ENCODE peak calls at places on chromosomes 2 and 18, in seven cellular contexts. L is mammary epithelial cell; I is pancreas; R is thoracic aorta; V is A549; H is CD8-positive, alpha-beta memory T cell; E is effector memory CD4-positive, alpha-beta T cell. Q is an unnamed sample.
A peak's percentile ranks its signal among the peaks of the same experiment; 100 is the strongest.

GRCh38 chr2:160096414-160096813 is 34.0 kb upstream of the PLA2R1 start:
- DNase-seq in L (peak; percentile 70), I (no peak), R (no peak), V (no peak), H (no peak), E (no peak), Q (no peak)

GRCh38 chr2:236286866-236287545 is 22.8 kb upstream of the ASB18 start:
- DNase-seq in L (peak; percentile 7), I (no peak), R (no peak), V (peak; percentile 9), H (no peak), E (no peak), Q (no peak)

GRCh38 chr2:56008661-56009411 is 85.3 kb upstream of the EFEMP1 start:
- DNase-seq in L (peak; percentile 69), I (no peak), R (peak; percentile 6), V (peak; percentile 48), H (no peak), E (no peak), Q (no peak)

GRCh38 chr2:50484371-50484770 is 547.6 kb downstream of the NRXN1 start:
- DNase-seq in L (no peak), I (no peak), R (no peak), V (no peak), H (no peak), E (no peak), Q (no peak)

GRCh38 chr18:57461652-57462269 is 26.6 kb downstream of the ONECUT2 start:
- DNase-seq in L (no peak), I (no peak), R (no peak), V (no peak), H (no peak), E (no peak), Q (no peak)

GRCh38 chr18:41134426-41134825 is 820.6 kb upstream of the PIK3C3 start:
- DNase-seq in L (no peak), I (no peak), R (no peak), V (no peak), H (no peak), E (no peak), Q (no peak)

GRCh38 chr2:207121784-207122183 is 44.0 kb downstream of the KLF7 start:
- DNase-seq in L (peak; percentile 55), I (no peak), R (no peak), V (no peak), H (no peak), E (no peak), Q (no peak)

GRCh38 chr2:88669371-88670214 is 21.9 kb upstream of the RPIA start:
- DNase-seq in L (peak; percentile 60), I (peak; percentile 56), R (no peak), V (peak; percentile 56), H (peak; percentile 9), E (no peak), Q (no peak)

GRCh38 chr2:124145982-124146381 is 120.9 kb downstream of the CNTNAP5 start:
- DNase-seq in L (no peak), I (no peak), R (no peak), V (no peak), H (no peak), E (no peak), Q (no peak)

GRCh38 chr2:46651363-46652099 is 172.2 kb downstream of the TMEM247 start:
- DNase-seq in L (no peak), I (no peak), R (no peak), V (no peak), H (no peak), E (no peak), Q (no peak)

GRCh38 chr2:207504513-207505171 is 25.1 kb upstream of the CREB1 start:
- DNase-seq in L (peak; percentile 57), I (no peak), R (no peak), V (no peak), H (no peak), E (no peak), Q (no peak)

GRCh38 chr2:134468093-134468640 is 214.3 kb downstream of the MGAT5 start:
- DNase-seq in L (no peak), I (no peak), R (no peak), V (no peak), H (no peak), E (no peak), Q (no peak)

GRCh38 chr2:32172870-32173269 is 7.2 kb downstream of the SLC30A6 start:
- DNase-seq in L (no peak), I (no peak), R (no peak), V (no peak), H (no peak), E (no peak), Q (no peak)

GRCh38 chr2:42882756-42883155 is 90.4 kb upstream of the HAAO start:
- DNase-seq in L (no peak), I (no peak), R (no peak), V (no peak), H (no peak), E (no peak), Q (no peak)

GRCh38 chr2:216214768-216215167 is 105.6 kb downstream of the XRCC5 start:
- DNase-seq in L (peak; percentile 29), I (no peak), R (no peak), V (no peak), H (no peak), E (no peak), Q (no peak)

GRCh38 chr2:238861766-238862315 is 14.0 kb downstream of the TWIST2 start:
- DNase-seq in L (no peak), I (no peak), R (no peak), V (no peak), H (no peak), E (no peak), Q (no peak)

GRCh38 chr2:59622599-59623308 is 930.7 kb downstream of the BCL11A start:
- DNase-seq in L (no peak), I (no peak), R (no peak), V (no peak), H (no peak), E (no peak), Q (no peak)

GRCh38 chr18:48943333-48943732 is 7.4 kb downstream of the SMAD7 start:
- DNase-seq in L (no peak), I (no peak), R (no peak), V (no peak), H (no peak), E (no peak), Q (no peak)

DNA sequence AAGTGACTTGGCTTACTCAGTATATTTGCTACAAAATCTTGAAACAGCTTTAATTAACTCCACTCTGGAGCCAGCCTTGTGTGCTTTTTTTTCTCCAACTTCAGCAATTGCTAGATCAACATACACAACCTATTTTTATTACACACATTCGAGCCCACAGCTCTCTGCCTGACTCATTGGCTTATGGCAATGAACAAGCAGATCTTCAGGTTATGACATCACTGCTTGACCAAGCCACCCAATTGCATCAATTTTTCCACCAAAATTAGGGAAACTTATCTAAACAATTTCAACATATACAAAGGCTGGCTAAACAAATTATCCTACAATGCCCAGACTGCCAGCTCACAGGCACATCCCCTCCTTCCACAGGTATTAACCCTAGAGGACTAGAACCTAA is 39.6 kb upstream of the PDK1 start:
- DNase-seq in L (peak; percentile 69), I (no peak), R (no peak), V (peak; percentile 26), H (no peak), E (no peak), Q (no peak)
- H3K9me3 ChIP-seq in L (no peaks in the 10 kb centered on the region), I (no peaks in the 10 kb centered on the region), R (peaks cover 19% of the 10 kb centered on the region), V (peaks cover 24% of the 10 kb centered on the region), H (peaks cover 20% of the 10 kb centered on the region), E (peaks cover 8% of the 10 kb centered on the region), Q (no peaks in the 10 kb centered on the region)

DNA sequence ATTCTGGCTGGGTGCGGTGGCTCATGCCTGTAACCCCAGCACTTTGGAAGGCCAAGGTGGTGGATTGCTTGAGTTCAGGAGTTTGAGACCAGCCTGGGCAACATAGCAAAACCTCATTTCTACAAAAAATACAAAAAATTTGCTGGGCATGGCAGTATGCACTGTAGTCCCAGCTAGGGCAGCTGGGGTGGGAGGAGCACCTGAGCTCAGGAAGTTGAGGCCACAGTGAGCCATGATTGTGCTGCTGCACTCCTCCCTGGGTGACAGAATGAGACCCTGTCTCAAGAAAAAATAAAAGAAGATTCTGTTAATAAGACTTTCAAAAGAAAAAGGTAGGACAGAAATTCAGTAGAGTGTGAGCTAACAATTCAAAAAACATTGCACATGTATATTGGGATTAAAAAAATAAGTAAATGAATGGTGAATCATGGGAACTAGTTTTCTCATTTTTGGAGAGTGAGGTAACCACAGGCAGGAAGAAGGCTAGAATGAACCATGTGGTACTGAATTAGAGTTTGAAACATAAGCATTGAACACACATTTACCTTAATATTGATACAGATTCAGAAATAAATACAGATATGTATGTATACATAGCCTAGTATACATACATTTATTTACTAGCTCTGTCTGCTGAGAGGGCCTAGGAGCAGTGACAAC is 53.5 kb downstream of the NCOA1 start:
- DNase-seq in L (no peak), I (no peak), R (no peak), V (no peak), H (no peak), E (no peak), Q (no peak)
- H3K9me3 ChIP-seq in L (no peaks in the 10 kb centered on the region), I (no peaks in the 10 kb centered on the region), R (no peaks in the 10 kb centered on the region), V (peaks cover 25% of the 10 kb centered on the region), H (no peaks in the 10 kb centered on the region), E (no peaks in the 10 kb centered on the region), Q (no peaks in the 10 kb centered on the region)

DNA sequence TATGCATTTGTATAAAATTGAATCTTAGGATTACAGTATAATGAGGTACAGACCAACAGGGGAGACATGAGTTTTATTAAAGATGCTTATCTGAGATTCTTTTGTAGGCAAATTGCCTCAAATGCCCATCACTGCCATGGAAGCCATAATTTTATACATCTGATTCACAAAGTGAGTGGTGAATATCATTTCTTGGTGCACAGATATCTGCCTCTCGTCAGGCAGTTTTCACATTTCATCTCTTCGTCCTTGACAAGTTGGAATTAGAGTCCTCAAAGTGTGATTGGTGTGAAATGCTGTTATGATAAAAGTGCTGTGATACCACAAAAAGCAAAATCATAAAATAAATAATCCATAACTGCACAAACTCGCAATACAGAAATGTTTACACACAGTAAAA is 1602.8 kb upstream of the DDX18 start:
- DNase-seq in L (no peak), I (no peak), R (no peak), V (no peak), H (no peak), E (no peak), Q (no peak)
- H3K9me3 ChIP-seq in L (peaks cover 14% of the 10 kb centered on the region), I (no peaks in the 10 kb centered on the region), R (no peaks in the 10 kb centered on the region), V (no peaks in the 10 kb centered on the region), H (peaks cover 3% of the 10 kb centered on the region), E (no peaks in the 10 kb centered on the region), Q (no peaks in the 10 kb centered on the region)

DNA sequence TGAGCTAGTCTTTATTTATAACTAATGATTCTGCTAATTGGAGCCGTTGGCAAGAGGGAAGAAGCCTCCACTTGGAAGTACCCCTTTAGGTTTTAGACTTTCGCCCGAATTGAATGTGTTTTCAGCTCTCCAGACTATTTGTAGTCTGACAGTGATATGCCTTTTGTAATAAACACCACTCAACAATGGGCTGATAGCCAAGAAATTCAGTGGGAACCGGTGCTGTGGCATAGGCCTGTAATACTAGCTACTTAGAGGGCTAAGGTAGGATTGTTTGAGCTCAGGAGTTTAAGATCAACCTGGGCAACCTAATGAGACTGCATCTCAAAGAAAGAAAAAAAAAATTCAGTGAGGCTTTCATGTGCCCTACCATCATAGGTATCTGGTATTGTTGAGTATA is 13.6 kb upstream of the ZSCAN30 start:
- DNase-seq in L (no peak), I (no peak), R (no peak), V (no peak), H (no peak), E (no peak), Q (no peak)
- H3K9me3 ChIP-seq in L (peaks cover 76% of the 10 kb centered on the region), I (no peaks in the 10 kb centered on the region), R (peaks cover 79% of the 10 kb centered on the region), V (peaks cover 89% of the 10 kb centered on the region), H (peaks cover 48% of the 10 kb centered on the region), E (peaks cover 52% of the 10 kb centered on the region), Q (peaks cover 68% of the 10 kb centered on the region)

GRCh38 chr2:41495050-41495449 is 552.8 kb upstream of the PKDCC start:
- DNase-seq in L (peak; percentile 2), I (no peak), R (no peak), V (peak; percentile 9), H (no peak), E (no peak), Q (no peak)
- H3K9me3 ChIP-seq in L (peaks cover 12% of the 10 kb centered on the region), I (no peaks in the 10 kb centered on the region), R (peaks cover 42% of the 10 kb centered on the region), V (peaks cover 27% of the 10 kb centered on the region), H (peaks cover 20% of the 10 kb centered on the region), E (peaks cover 24% of the 10 kb centered on the region), Q (peaks cover 23% of the 10 kb centered on the region)